ENCODE peak calls at places on chromosomes 12 and 14, in five cellular contexts. One of them, this sample, is unnamed.

GRCh38 chr12:93763746-93764147 is 86.6 kb downstream of the CRADD start:
- DNase-seq in thyroid gland: no peak
- DNase-seq in progenitor cell of endocrine pancreas: no peak
- DNase-seq in thoracic aorta: no peak
- DNase-seq in tibial nerve: no peak
- DNase-seq in this sample: no peak

GRCh38 chr12:87690236-87690810 is 338.9 kb downstream of the C12orf50 start:
- DNase-seq in thyroid gland: no peak
- DNase-seq in tibial nerve: no peak
- DNase-seq in progenitor cell of endocrine pancreas: no peak
- DNase-seq in thoracic aorta: no peak
- DNase-seq in this sample: no peak

GRCh38 chr12:4447151-4447550 is 1.5 kb upstream of the FGF6 start:
- DNase-seq in progenitor cell of endocrine pancreas: peak
- DNase-seq in thoracic aorta: no peak
- DNase-seq in tibial nerve: no peak
- DNase-seq in thyroid gland: no peak
- DNase-seq in this sample: peak

GRCh38 chr12:27549231-27549800 is 25.3 kb downstream of the PPFIBP1 start:
- DNase-seq in thyroid gland: no peak
- DNase-seq in progenitor cell of endocrine pancreas: no peak
- DNase-seq in thoracic aorta: no peak
- DNase-seq in tibial nerve: no peak
- DNase-seq in this sample: no peak

GRCh38 chr14:28831126-28831525 is 64.5 kb downstream of the FOXG1 start:
- DNase-seq in tibial nerve: no peak
- DNase-seq in thoracic aorta: no peak
- DNase-seq in progenitor cell of endocrine pancreas: no peak
- DNase-seq in thyroid gland: no peak
- DNase-seq in this sample: no peak

GRCh38 chr12:54658306-54659264 is 10.4 kb upstream of the DCD start:
- DNase-seq in thyroid gland: peak
- DNase-seq in tibial nerve: no peak
- DNase-seq in thoracic aorta: no peak
- DNase-seq in progenitor cell of endocrine pancreas: peak
- DNase-seq in this sample: no peak

GRCh38 chr12:82207556-82207955 is 150.6 kb downstream of the CCDC59 start:
- DNase-seq in thyroid gland: no peak
- DNase-seq in tibial nerve: no peak
- DNase-seq in progenitor cell of endocrine pancreas: no peak
- DNase-seq in thoracic aorta: no peak
- DNase-seq in this sample: no peak

GRCh38 chr12:68378859-68379628 is 46.9 kb upstream of the MDM1 start:
- DNase-seq in thoracic aorta: no peak
- DNase-seq in progenitor cell of endocrine pancreas: no peak
- DNase-seq in thyroid gland: no peak
- DNase-seq in tibial nerve: no peak
- DNase-seq in this sample: no peak

GRCh38 chr12:121812921-121813896 is 9.4 kb downstream of the SETD1B start:
- DNase-seq in tibial nerve: no peak
- DNase-seq in progenitor cell of endocrine pancreas: no peak
- DNase-seq in thoracic aorta: no peak
- DNase-seq in thyroid gland: no peak
- DNase-seq in this sample: no peak

DNA sequence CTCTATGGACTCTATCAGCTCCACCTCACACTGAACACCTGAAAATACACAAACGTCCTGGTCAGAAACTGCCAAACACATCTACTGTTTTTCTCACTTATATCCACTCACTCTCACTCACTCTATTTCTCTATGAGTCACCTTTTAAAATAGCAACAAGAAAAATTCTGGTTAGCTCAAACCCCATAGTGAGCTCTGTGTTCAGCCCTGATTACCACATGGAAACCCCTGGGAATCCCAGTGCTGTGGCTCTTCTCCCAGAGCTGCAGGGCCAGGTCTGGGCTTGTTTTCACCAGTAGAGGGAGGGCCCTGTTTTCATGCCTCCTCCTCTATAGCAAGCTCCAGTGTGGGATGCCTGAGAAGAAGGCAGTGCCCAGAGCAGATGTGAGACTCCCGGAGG is 1126.1 kb downstream of the TMEM121 start:
- DNase-seq in tibial nerve: no peak
- DNase-seq in progenitor cell of endocrine pancreas: no peak
- DNase-seq in thoracic aorta: no peak
- DNase-seq in thyroid gland: no peak
- DNase-seq in this sample: no peak
- TF ChIP-seq CTCF in tibial nerve: no peak
- TF ChIP-seq CTCF in progenitor cell of endocrine pancreas: no peak
- TF ChIP-seq CTCF in thoracic aorta: no peak
- TF ChIP-seq CTCF in thyroid gland: no peak
- TF ChIP-seq CTCF in this sample: no peak

DNA sequence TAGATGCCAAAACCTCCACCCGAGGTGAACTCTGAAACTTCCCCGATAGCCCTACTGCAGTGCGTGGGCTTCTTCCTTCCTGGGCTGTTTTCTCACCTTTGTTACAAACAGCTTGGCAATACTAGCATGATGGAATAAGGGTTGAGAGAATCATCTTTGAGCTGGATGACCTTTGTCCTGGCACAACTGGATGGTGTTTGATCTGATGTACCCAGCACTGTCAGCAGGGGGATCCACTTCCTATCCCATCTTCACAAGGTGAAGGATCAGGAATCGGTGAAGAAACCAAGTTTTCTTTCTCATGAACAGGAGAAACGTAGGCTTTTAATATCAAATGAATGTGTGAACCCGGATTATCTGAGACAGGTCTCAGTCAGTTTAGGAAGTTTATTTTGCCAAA is 19.5 kb upstream of the LRRC10 start:
- DNase-seq in thoracic aorta: no peak
- DNase-seq in thyroid gland: no peak
- DNase-seq in tibial nerve: no peak
- DNase-seq in progenitor cell of endocrine pancreas: no peak
- DNase-seq in this sample: no peak
- TF ChIP-seq CTCF in thoracic aorta: no peak
- TF ChIP-seq CTCF in thyroid gland: no peak
- TF ChIP-seq CTCF in tibial nerve: no peak
- TF ChIP-seq CTCF in progenitor cell of endocrine pancreas: no peak
- TF ChIP-seq CTCF in this sample: peak

GRCh38 chr12:71935594-71935993 is 3.1 kb upstream of the TPH2 start:
- DNase-seq in tibial nerve: no peak
- DNase-seq in thoracic aorta: no peak
- DNase-seq in thyroid gland: no peak
- DNase-seq in progenitor cell of endocrine pancreas: no peak
- DNase-seq in this sample: no peak

GRCh38 chr12:71942259-71942658 is 3.6 kb downstream of the TPH2 start:
- DNase-seq in tibial nerve: no peak
- DNase-seq in thoracic aorta: no peak
- DNase-seq in thyroid gland: no peak
- DNase-seq in progenitor cell of endocrine pancreas: no peak
- DNase-seq in this sample: no peak

GRCh38 chr12:71941174-71941573 is 2.5 kb downstream of the TPH2 start:
- DNase-seq in thyroid gland: no peak
- DNase-seq in tibial nerve: no peak
- DNase-seq in thoracic aorta: no peak
- DNase-seq in progenitor cell of endocrine pancreas: no peak
- DNase-seq in this sample: no peak

GRCh38 chr12:71938728-71939385 is at the start of gene TPH2:
- DNase-seq in thyroid gland: peak
- DNase-seq in tibial nerve: no peak
- DNase-seq in thoracic aorta: no peak
- DNase-seq in progenitor cell of endocrine pancreas: peak
- DNase-seq in this sample: peak
- TF ChIP-seq CTCF in thyroid gland: peak
- TF ChIP-seq CTCF in tibial nerve: no peak
- TF ChIP-seq CTCF in thoracic aorta: no peak
- TF ChIP-seq CTCF in progenitor cell of endocrine pancreas: peak
- TF ChIP-seq CTCF in this sample: peak

GRCh38 chr14:73795974-73796373 is 55.7 kb upstream of the PTGR2 start:
- DNase-seq in thoracic aorta: no peak
- DNase-seq in thyroid gland: no peak
- DNase-seq in tibial nerve: no peak
- DNase-seq in progenitor cell of endocrine pancreas: no peak
- DNase-seq in this sample: no peak

GRCh38 chr14:73795466-73795865 is 56.2 kb upstream of the PTGR2 start:
- DNase-seq in progenitor cell of endocrine pancreas: no peak
- DNase-seq in thoracic aorta: no peak
- DNase-seq in thyroid gland: no peak
- DNase-seq in tibial nerve: no peak
- DNase-seq in this sample: no peak

GRCh38 chr14:73800970-73801515 is 50.6 kb upstream of the PTGR2 start:
- DNase-seq in thyroid gland: no peak
- DNase-seq in progenitor cell of endocrine pancreas: no peak
- DNase-seq in thoracic aorta: no peak
- DNase-seq in tibial nerve: no peak
- DNase-seq in this sample: no peak

GRCh38 chr14:73797540-73797925 is 54.1 kb upstream of the PTGR2 start:
- DNase-seq in thyroid gland: no peak
- DNase-seq in thoracic aorta: no peak
- DNase-seq in tibial nerve: no peak
- DNase-seq in progenitor cell of endocrine pancreas: no peak
- DNase-seq in this sample: no peak

GRCh38 chr14:73796881-73797539 is 54.6 kb upstream of the PTGR2 start:
- DNase-seq in thyroid gland: no peak
- DNase-seq in tibial nerve: no peak
- DNase-seq in progenitor cell of endocrine pancreas: no peak
- DNase-seq in thoracic aorta: no peak
- DNase-seq in this sample: no peak
- TF ChIP-seq CTCF in thyroid gland: no peak
- TF ChIP-seq CTCF in tibial nerve: no peak
- TF ChIP-seq CTCF in progenitor cell of endocrine pancreas: no peak
- TF ChIP-seq CTCF in thoracic aorta: no peak
- TF ChIP-seq CTCF in this sample: no peak

GRCh38 chr12:52207106-52207505 is 15.3 kb upstream of the KRT80 start:
- DNase-seq in thyroid gland: no peak
- DNase-seq in progenitor cell of endocrine pancreas: no peak
- DNase-seq in thoracic aorta: no peak
- DNase-seq in tibial nerve: no peak
- DNase-seq in this sample: no peak
- TF ChIP-seq CTCF in thyroid gland: no peak
- TF ChIP-seq CTCF in progenitor cell of endocrine pancreas: no peak
- TF ChIP-seq CTCF in thoracic aorta: no peak
- TF ChIP-seq CTCF in tibial nerve: no peak
- TF ChIP-seq CTCF in this sample: no peak

GRCh38 chr14:36520601-36521525 is 831 bp upstream of the NKX2-1 start:
- DNase-seq in progenitor cell of endocrine pancreas: peak
- DNase-seq in tibial nerve: no peak
- DNase-seq in thoracic aorta: no peak
- DNase-seq in thyroid gland: peak
- DNase-seq in this sample: no peak
- TF ChIP-seq CTCF in progenitor cell of endocrine pancreas: peak
- TF ChIP-seq CTCF in tibial nerve: no peak
- TF ChIP-seq CTCF in thoracic aorta: no peak
- TF ChIP-seq CTCF in thyroid gland: no peak
- TF ChIP-seq CTCF in this sample: peak